ENCODE peak calls at places on chromosome 7, in six cellular contexts. One of them, this sample, is unnamed. For H3K4me1, the result is how much of the 10 kb centered on the place peaks cover.

GRCh38 chr7:18844735-18845134 is 272.7 kb downstream of the TWIST1 start:
- DNase-seq in mesenchymal stem cell: no peak
- DNase-seq in IMR-90: no peak
- DNase-seq in H1: no peak
- DNase-seq in neuronal stem cell: no peak
- DNase-seq in trophoblast cell: no peak
- DNase-seq in this sample: no peak

GRCh38 chr7:78924581-78924980 is 528.9 kb downstream of the MAGI2 start:
- DNase-seq in mesenchymal stem cell: peak
- DNase-seq in IMR-90: peak
- DNase-seq in H1: no peak
- DNase-seq in neuronal stem cell: peak
- DNase-seq in trophoblast cell: peak
- DNase-seq in this sample: peak

GRCh38 chr7:40700653-40701475 is 566.1 kb downstream of the SUGCT start:
- DNase-seq in mesenchymal stem cell: no peak
- DNase-seq in IMR-90: peak
- DNase-seq in H1: no peak
- DNase-seq in neuronal stem cell: no peak
- DNase-seq in trophoblast cell: no peak
- DNase-seq in this sample: peak

GRCh38 chr7:155296788-155297516 is 726 bp upstream of the INSIG1 start:
- DNase-seq in mesenchymal stem cell: peak
- DNase-seq in IMR-90: peak
- DNase-seq in H1: no peak
- DNase-seq in neuronal stem cell: no peak
- DNase-seq in trophoblast cell: peak
- DNase-seq in this sample: peak

GRCh38 chr7:25854608-25855497 is 297.1 kb upstream of the NFE2L3 start:
- DNase-seq in mesenchymal stem cell: peak
- DNase-seq in IMR-90: peak
- DNase-seq in H1: peak
- DNase-seq in neuronal stem cell: peak
- DNase-seq in trophoblast cell: peak
- DNase-seq in this sample: peak

GRCh38 chr7:34550996-34551395 is 107.0 kb upstream of the NPSR1 start:
- DNase-seq in mesenchymal stem cell: no peak
- DNase-seq in IMR-90: no peak
- DNase-seq in H1: no peak
- DNase-seq in neuronal stem cell: no peak
- DNase-seq in trophoblast cell: no peak
- DNase-seq in this sample: no peak

GRCh38 chr7:27175626-27176342 is 1.7 kb upstream of the HOXA10 start:
- DNase-seq in mesenchymal stem cell: no peak
- DNase-seq in IMR-90: no peak
- DNase-seq in H1: no peak
- DNase-seq in neuronal stem cell: no peak
- DNase-seq in trophoblast cell: no peak
- DNase-seq in this sample: no peak

GRCh38 chr7:1850976-1851571 is 181.0 kb downstream of the ELFN1 start:
- DNase-seq in mesenchymal stem cell: no peak
- DNase-seq in IMR-90: no peak
- DNase-seq in H1: no peak
- DNase-seq in neuronal stem cell: no peak
- DNase-seq in trophoblast cell: no peak
- DNase-seq in this sample: no peak

GRCh38 chr7:134031835-134032617 is 95.1 kb upstream of the LRGUK start:
- DNase-seq in mesenchymal stem cell: no peak
- DNase-seq in IMR-90: peak
- DNase-seq in H1: no peak
- DNase-seq in neuronal stem cell: no peak
- DNase-seq in trophoblast cell: no peak
- DNase-seq in this sample: no peak

GRCh38 chr7:27159278-27160146 is 3.0 kb upstream of the HOXA7 start:
- DNase-seq in mesenchymal stem cell: no peak
- DNase-seq in IMR-90: no peak
- DNase-seq in H1: no peak
- DNase-seq in neuronal stem cell: no peak
- DNase-seq in trophoblast cell: no peak
- DNase-seq in this sample: no peak

GRCh38 chr7:52088008-52088787 is 771.6 kb upstream of the COBL start:
- DNase-seq in mesenchymal stem cell: no peak
- DNase-seq in IMR-90: no peak
- DNase-seq in H1: peak
- DNase-seq in neuronal stem cell: peak
- DNase-seq in trophoblast cell: no peak
- DNase-seq in this sample: peak

GRCh38 chr7:108055541-108056135 is 52.7 kb upstream of the LAMB1 start:
- DNase-seq in mesenchymal stem cell: no peak
- DNase-seq in IMR-90: no peak
- DNase-seq in H1: no peak
- DNase-seq in neuronal stem cell: no peak
- DNase-seq in trophoblast cell: peak
- DNase-seq in this sample: no peak

GRCh38 chr7:40239755-40240303 is 105.0 kb downstream of the SUGCT start:
- DNase-seq in mesenchymal stem cell: no peak
- DNase-seq in IMR-90: no peak
- DNase-seq in H1: no peak
- DNase-seq in neuronal stem cell: no peak
- DNase-seq in trophoblast cell: no peak
- DNase-seq in this sample: no peak

GRCh38 chr7:42350801-42351200 is 113.8 kb upstream of the GLI3 start:
- DNase-seq in mesenchymal stem cell: no peak
- DNase-seq in IMR-90: no peak
- DNase-seq in H1: no peak
- DNase-seq in neuronal stem cell: no peak
- DNase-seq in trophoblast cell: no peak
- DNase-seq in this sample: no peak

GRCh38 chr7:101669307-101669706 is 40.2 kb upstream of the MYL10 start:
- DNase-seq in mesenchymal stem cell: no peak
- DNase-seq in IMR-90: no peak
- DNase-seq in H1: no peak
- DNase-seq in neuronal stem cell: no peak
- DNase-seq in trophoblast cell: no peak
- DNase-seq in this sample: no peak

GRCh38 chr7:978049-978346 is 2.6 kb upstream of the COX19 start:
- DNase-seq in mesenchymal stem cell: no peak
- DNase-seq in IMR-90: no peak
- DNase-seq in H1: no peak
- DNase-seq in neuronal stem cell: no peak
- DNase-seq in trophoblast cell: no peak
- DNase-seq in this sample: no peak

GRCh38 chr7:105831824-105832535 is 44.4 kb downstream of the ATXN7L1 start:
- DNase-seq in mesenchymal stem cell: no peak
- DNase-seq in IMR-90: peak
- DNase-seq in H1: no peak
- DNase-seq in neuronal stem cell: no peak
- DNase-seq in trophoblast cell: no peak
- DNase-seq in this sample: no peak

GRCh38 chr7:92768501-92769360 is 67.6 kb downstream of the CDK6 start:
- DNase-seq in mesenchymal stem cell: peak
- DNase-seq in IMR-90: peak
- DNase-seq in H1: no peak
- DNase-seq in neuronal stem cell: no peak
- DNase-seq in trophoblast cell: no peak
- DNase-seq in this sample: no peak

GRCh38 chr7:151700621-151701185 is 176.2 kb downstream of the PRKAG2 start:
- DNase-seq in mesenchymal stem cell: peak
- DNase-seq in IMR-90: peak
- DNase-seq in H1: no peak
- DNase-seq in neuronal stem cell: no peak
- DNase-seq in trophoblast cell: no peak
- DNase-seq in this sample: no peak

GRCh38 chr7:5824297-5824610 is 42.8 kb upstream of the RNF216 start:
- DNase-seq in mesenchymal stem cell: no peak
- DNase-seq in IMR-90: no peak
- DNase-seq in H1: no peak
- DNase-seq in neuronal stem cell: no peak
- DNase-seq in trophoblast cell: no peak
- DNase-seq in this sample: no peak

GRCh38 chr7:5629941-5630340 is 151.5 kb downstream of the RNF216 start:
- DNase-seq in mesenchymal stem cell: peak
- DNase-seq in IMR-90: peak
- DNase-seq in H1: no peak
- DNase-seq in neuronal stem cell: no peak
- DNase-seq in trophoblast cell: no peak
- DNase-seq in this sample: peak

GRCh38 chr7:43758861-43759683 is 592 bp downstream of the BLVRA start:
- DNase-seq in mesenchymal stem cell: peak
- DNase-seq in IMR-90: peak
- DNase-seq in H1: no peak
- DNase-seq in neuronal stem cell: peak
- DNase-seq in trophoblast cell: no peak
- DNase-seq in this sample: peak

GRCh38 chr7:34756691-34757090 is 98.7 kb downstream of the NPSR1 start:
- DNase-seq in mesenchymal stem cell: no peak
- DNase-seq in IMR-90: no peak
- DNase-seq in H1: no peak
- DNase-seq in neuronal stem cell: no peak
- DNase-seq in trophoblast cell: no peak
- DNase-seq in this sample: no peak

GRCh38 chr7:1825877-1826741 is 156.0 kb downstream of the ELFN1 start:
- DNase-seq in mesenchymal stem cell: no peak
- DNase-seq in IMR-90: no peak
- DNase-seq in H1: no peak
- DNase-seq in neuronal stem cell: no peak
- DNase-seq in trophoblast cell: no peak
- DNase-seq in this sample: no peak

GRCh38 chr7:38385682-38386081 is 112.2 kb upstream of the TARP start:
- DNase-seq in mesenchymal stem cell: no peak
- DNase-seq in IMR-90: no peak
- DNase-seq in H1: no peak
- DNase-seq in neuronal stem cell: no peak
- DNase-seq in trophoblast cell: no peak
- DNase-seq in this sample: no peak

GRCh38 chr7:100126931-100127865 is at the start of gene MBLAC1:
- DNase-seq in mesenchymal stem cell: peak
- DNase-seq in IMR-90: peak
- DNase-seq in H1: no peak
- DNase-seq in neuronal stem cell: peak
- DNase-seq in trophoblast cell: peak
- DNase-seq in this sample: peak

GRCh38 chr7:100127866-100128601 is 1.3 kb downstream of the MBLAC1 start:
- DNase-seq in mesenchymal stem cell: peak
- DNase-seq in IMR-90: no peak
- DNase-seq in H1: no peak
- DNase-seq in neuronal stem cell: no peak
- DNase-seq in trophoblast cell: no peak
- DNase-seq in this sample: peak

GRCh38 chr7:100126239-100126930 is 382 bp upstream of the MBLAC1 start:
- DNase-seq in mesenchymal stem cell: no peak
- DNase-seq in IMR-90: no peak
- DNase-seq in H1: no peak
- DNase-seq in neuronal stem cell: no peak
- DNase-seq in trophoblast cell: peak
- DNase-seq in this sample: no peak

GRCh38 chr7:100130608-100131453 is 4.1 kb downstream of the MBLAC1 start:
- DNase-seq in mesenchymal stem cell: peak
- DNase-seq in IMR-90: peak
- DNase-seq in H1: no peak
- DNase-seq in neuronal stem cell: peak
- DNase-seq in trophoblast cell: peak
- DNase-seq in this sample: peak

DNA sequence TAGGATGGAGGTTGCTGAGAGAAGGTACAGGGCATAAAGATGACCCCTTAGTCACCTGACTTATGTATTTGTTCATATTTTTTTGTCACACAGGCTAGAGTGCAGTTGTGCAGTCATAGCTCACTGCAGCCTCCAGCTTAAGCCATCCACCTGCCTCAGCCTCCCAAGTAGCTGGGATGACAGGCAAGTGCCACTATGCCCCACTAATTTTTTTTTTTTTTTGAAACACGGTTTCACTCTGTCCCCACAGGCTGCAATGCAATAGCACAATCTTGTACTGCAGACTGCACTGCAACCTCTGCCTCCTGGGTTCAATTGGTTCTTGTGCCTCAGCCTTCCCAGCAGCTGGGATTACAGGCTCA is 1.8 kb downstream of the MBLAC1 start:
- DNase-seq in mesenchymal stem cell: no peak
- DNase-seq in IMR-90: no peak
- DNase-seq in H1: no peak
- DNase-seq in neuronal stem cell: no peak
- DNase-seq in trophoblast cell: no peak
- DNase-seq in this sample: no peak
- H3K4me3 ChIP-seq in mesenchymal stem cell: peak
- H3K4me3 ChIP-seq in IMR-90: no peak
- H3K4me3 ChIP-seq in H1: no peak
- H3K4me3 ChIP-seq in neuronal stem cell: no peak
- H3K4me3 ChIP-seq in trophoblast cell: no peak
- H3K4me3 ChIP-seq in this sample: no peak

GRCh38 chr7:95590387-95591248 is 5.7 kb downstream of the PDK4 start:
- DNase-seq in mesenchymal stem cell: peak
- DNase-seq in IMR-90: no peak
- DNase-seq in H1: no peak
- DNase-seq in neuronal stem cell: no peak
- DNase-seq in trophoblast cell: no peak
- DNase-seq in this sample: no peak
- H3K4me1 ChIP-seq in mesenchymal stem cell: under half
- H3K4me1 ChIP-seq in IMR-90: under half
- H3K4me1 ChIP-seq in H1: under half
- H3K4me1 ChIP-seq in neuronal stem cell: under half
- H3K4me1 ChIP-seq in trophoblast cell: under half
- H3K4me1 ChIP-seq in this sample: under half

GRCh38 chr7:20777377-20778062 is 9.2 kb downstream of the SP8 start:
- DNase-seq in mesenchymal stem cell: no peak
- DNase-seq in IMR-90: no peak
- DNase-seq in H1: no peak
- DNase-seq in neuronal stem cell: no peak
- DNase-seq in trophoblast cell: no peak
- DNase-seq in this sample: peak
- H3K18ac ChIP-seq in mesenchymal stem cell: no peak
- H3K18ac ChIP-seq in IMR-90: no peak
- H3K18ac ChIP-seq in H1: no peak
- H3K18ac ChIP-seq in neuronal stem cell: no peak
- H3K18ac ChIP-seq in trophoblast cell: no peak
- H3K18ac ChIP-seq in this sample: peak

DNA sequence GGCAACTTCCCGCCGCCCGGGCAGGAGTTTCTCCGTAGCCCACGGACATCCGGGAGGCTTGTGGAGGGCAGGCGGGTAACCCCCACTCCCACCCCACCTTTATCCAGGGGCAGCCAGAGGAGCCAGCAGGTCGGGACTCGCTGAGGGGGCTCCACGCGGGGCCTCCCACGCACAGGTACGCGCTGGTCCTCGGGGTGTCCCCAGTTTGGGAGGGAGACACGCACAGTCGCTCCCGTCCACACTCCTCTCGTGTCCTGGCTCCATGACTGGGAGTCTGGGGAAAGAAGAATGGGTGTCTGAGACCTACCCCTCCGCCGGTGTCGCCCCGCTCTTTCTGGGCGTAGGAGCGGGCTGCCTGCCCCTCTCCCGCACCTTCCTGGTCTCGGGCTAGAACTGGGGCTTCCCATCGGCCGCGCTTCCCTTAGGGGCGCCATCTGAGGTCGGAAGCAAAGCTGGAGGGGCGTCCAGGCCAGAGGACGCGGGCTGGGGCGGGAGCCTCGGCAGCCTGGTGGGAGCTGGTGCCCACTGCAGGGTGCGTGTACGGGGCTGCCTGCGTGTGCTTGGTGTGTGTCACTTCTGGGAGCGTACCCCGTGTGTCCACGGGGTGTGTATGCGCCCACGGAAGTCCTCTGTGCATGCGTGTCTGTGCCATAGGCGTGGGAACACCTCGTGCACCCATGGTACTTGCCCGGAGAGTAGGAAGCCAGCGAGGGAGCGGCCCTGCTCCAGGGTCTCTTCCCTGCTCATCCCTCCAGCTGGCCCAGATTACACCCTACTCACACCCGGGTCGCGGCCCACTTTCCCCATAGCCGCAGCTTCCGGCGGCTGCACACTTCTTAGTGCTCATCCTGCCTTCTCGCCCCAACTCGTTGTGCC is 73.0 kb upstream of the LEP start:
- DNase-seq in mesenchymal stem cell: peak
- DNase-seq in IMR-90: no peak
- DNase-seq in H1: no peak
- DNase-seq in neuronal stem cell: no peak
- DNase-seq in trophoblast cell: no peak
- DNase-seq in this sample: no peak
- H3K4me3 ChIP-seq in mesenchymal stem cell: no peak
- H3K4me3 ChIP-seq in IMR-90: no peak
- H3K4me3 ChIP-seq in H1: peak
- H3K4me3 ChIP-seq in neuronal stem cell: peak
- H3K4me3 ChIP-seq in trophoblast cell: peak
- H3K4me3 ChIP-seq in this sample: no peak